ENCODE peak calls at places on chromosomes 6 and 20, in four cellular contexts. Q, T, S and N are unnamed samples.

GRCh38 chr20:33372993-33373441 is 28.3 kb downstream of the CDK5RAP1 start:
- DNase-seq in Q (no peak), T (no peak), S (no peak), N (no peak)

GRCh38 chr6:38459291-38459690 is 180.4 kb downstream of the BTBD9 start:
- DNase-seq in Q (no peak), T (no peak), S (no peak), N (no peak)

GRCh38 chr20:24823989-24824693 is 124.9 kb upstream of the CST7 start:
- DNase-seq in Q (no peak), T (no peak), S (no peak), N (no peak)

GRCh38 chr20:5195655-5196054 is 68.8 kb downstream of the CDS2 start:
- DNase-seq in Q (no peak), T (no peak), S (no peak), N (no peak)

GRCh38 chr6:98498891-98499290 is 335.5 kb upstream of the POU3F2 start:
- DNase-seq in Q (no peak), T (peak; percentile 27), S (no peak), N (no peak)

GRCh38 chr20:24469116-24470030 is at the start of gene SYNDIG1:
- DNase-seq in Q (peak; percentile 35), T (peak; percentile 84), S (peak; percentile 58), N (no peak)

GRCh38 chr6:13395272-13396237 is 67.2 kb upstream of the TBC1D7 start:
- DNase-seq in Q (peak; percentile 69), T (no peak), S (peak; percentile 58), N (peak; percentile 79)

GRCh38 chr20:31693402-31693801 is 29.3 kb downstream of the BCL2L1 start:
- DNase-seq in Q (no peak), T (no peak), S (no peak), N (no peak)

GRCh38 chr6:81901589-81901988 is 149.1 kb upstream of the TENT5A start:
- DNase-seq in Q (peak; percentile 42), T (no peak), S (no peak), N (no peak)

GRCh38 chr6:10146723-10147451 is 268.0 kb downstream of the TFAP2A start:
- DNase-seq in Q (no peak), T (peak; percentile 84), S (peak; percentile 35), N (no peak)

GRCh38 chr6:156890627-156891300 is 113.6 kb downstream of the ARID1B start:
- DNase-seq in Q (no peak), T (no peak), S (no peak), N (no peak)

GRCh38 chr6:156887623-156888269 is 110.6 kb downstream of the ARID1B start:
- DNase-seq in Q (no peak), T (no peak), S (no peak), N (no peak)

GRCh38 chr6:156889469-156889868 is 112.3 kb downstream of the ARID1B start:
- DNase-seq in Q (no peak), T (no peak), S (no peak), N (no peak)

GRCh38 chr6:156886409-156886808 is 109.2 kb downstream of the ARID1B start:
- DNase-seq in Q (no peak), T (no peak), S (no peak), N (no peak)

GRCh38 chr6:156889986-156890385 is 112.8 kb downstream of the ARID1B start:
- DNase-seq in Q (no peak), T (no peak), S (no peak), N (no peak)
- H3K4me1 ChIP-seq in Q (peaks cover 79% of the 10 kb centered on the region), T (peaks cover 55% of the 10 kb centered on the region), S (peaks cover 11% of the 10 kb centered on the region), N (peaks cover 48% of the 10 kb centered on the region)

GRCh38 chr6:133761706-133762105 is 127.2 kb upstream of the TCF21 start:
- DNase-seq in Q (no peak), T (no peak), S (no peak), N (no peak)
- H3K4me1 ChIP-seq in Q (peaks cover 19% of the 10 kb centered on the region), T (peaks cover 5% of the 10 kb centered on the region), S (no peaks in the 10 kb centered on the region), N (no peaks in the 10 kb centered on the region)

GRCh38 chr20:50111120-50111828 is 1.7 kb downstream of the UBE2V1 start:
- DNase-seq in Q (no peak), T (no peak), S (peak; percentile 68), N (no peak)
- H3K4me1 ChIP-seq in Q (peaks cover 96% of the 10 kb centered on the region), T (peaks cover 56% of the 10 kb centered on the region), S (peaks cover 56% of the 10 kb centered on the region), N (peaks cover 80% of the 10 kb centered on the region)

DNA sequence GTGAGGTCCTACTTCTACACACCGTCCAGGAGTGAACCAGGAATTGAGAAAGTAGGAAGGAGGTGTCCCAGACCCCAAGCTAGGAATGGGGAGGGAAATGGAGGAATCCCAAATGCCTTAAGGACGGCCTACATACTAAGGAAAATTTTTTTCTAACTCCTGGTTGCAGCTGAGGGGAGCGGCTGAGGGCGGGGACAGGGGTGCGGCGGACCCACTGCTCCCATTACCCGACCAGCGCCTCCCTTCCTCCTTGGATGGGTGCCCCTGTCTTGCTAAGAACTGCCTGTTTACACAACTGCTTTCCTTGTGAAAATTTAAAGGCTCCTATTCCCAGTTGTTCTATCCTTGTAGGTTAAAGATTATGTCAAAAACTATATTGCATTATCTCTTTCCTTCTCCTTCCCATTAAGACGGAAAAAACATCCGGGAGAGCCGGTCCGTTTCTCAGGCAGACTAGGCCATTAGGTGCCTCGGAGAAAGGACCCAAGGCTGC is 699 bp upstream of the HSPA1B start:
- DNase-seq in Q (peak; percentile 90), T (peak; percentile 83), S (peak; percentile 86), N (peak; percentile 91)
- H3K4me1 ChIP-seq in Q (peaks cover 57% of the 10 kb centered on the region), T (peaks cover 49% of the 10 kb centered on the region), S (peaks cover 29% of the 10 kb centered on the region), N (peaks cover 59% of the 10 kb centered on the region)

GRCh38 chr6:156697224-156697623 is 80.0 kb upstream of the ARID1B start:
- DNase-seq in Q (no peak), T (no peak), S (no peak), N (no peak)

GRCh38 chr6:156695747-156696146 is 81.4 kb upstream of the ARID1B start:
- DNase-seq in Q (no peak), T (no peak), S (no peak), N (no peak)

GRCh38 chr6:156691018-156691417 is 86.2 kb upstream of the ARID1B start:
- DNase-seq in Q (no peak), T (no peak), S (no peak), N (no peak)

GRCh38 chr6:156698239-156699016 is 78.8 kb upstream of the ARID1B start:
- DNase-seq in Q (no peak), T (no peak), S (no peak), N (no peak)

GRCh38 chr6:156694679-156695078 is 82.5 kb upstream of the ARID1B start:
- DNase-seq in Q (no peak), T (no peak), S (no peak), N (no peak)
- H3K4me1 ChIP-seq in Q (no peaks in the 10 kb centered on the region), T (no peaks in the 10 kb centered on the region), S (no peaks in the 10 kb centered on the region), N (no peaks in the 10 kb centered on the region)

GRCh38 chr20:46670585-46671584 is 18.4 kb downstream of the TP53RK start:
- DNase-seq in Q (no peak), T (no peak), S (no peak), N (no peak)

GRCh38 chr20:46671866-46672542 is 17.2 kb downstream of the TP53RK start:
- DNase-seq in Q (no peak), T (no peak), S (no peak), N (no peak)

GRCh38 chr20:46673394-46674252 is 15.6 kb downstream of the TP53RK start:
- DNase-seq in Q (no peak), T (no peak), S (no peak), N (no peak)

GRCh38 chr20:46674253-46675083 is 14.8 kb downstream of the TP53RK start:
- DNase-seq in Q (no peak), T (no peak), S (no peak), N (no peak)

GRCh38 chr20:46672543-46673148 is 16.6 kb downstream of the TP53RK start:
- DNase-seq in Q (no peak), T (no peak), S (no peak), N (no peak)
- H3K4me1 ChIP-seq in Q (no peaks in the 10 kb centered on the region), T (peaks cover 7% of the 10 kb centered on the region), S (no peaks in the 10 kb centered on the region), N (no peaks in the 10 kb centered on the region)

GRCh38 chr6:159926542-159927203 is 35.9 kb downstream of the MAS1 start:
- DNase-seq in Q (no peak), T (no peak), S (no peak), N (no peak)

GRCh38 chr6:159934181-159934580 is 34.7 kb upstream of the IGF2R start:
- DNase-seq in Q (no peak), T (no peak), S (no peak), N (no peak)

GRCh38 chr6:159933077-159933476 is 35.8 kb upstream of the IGF2R start:
- DNase-seq in Q (no peak), T (no peak), S (no peak), N (no peak)

GRCh38 chr6:159931112-159931511 is 37.8 kb upstream of the IGF2R start:
- DNase-seq in Q (no peak), T (no peak), S (no peak), N (no peak)

GRCh38 chr6:159929819-159930218 is 39.0 kb downstream of the MAS1 start:
- DNase-seq in Q (no peak), T (no peak), S (peak; percentile 30), N (no peak)
- H3K4me1 ChIP-seq in Q (peaks cover 12% of the 10 kb centered on the region), T (no peaks in the 10 kb centered on the region), S (no peaks in the 10 kb centered on the region), N (peaks cover 9% of the 10 kb centered on the region)

GRCh38 chr6:15342114-15342513 is 96.2 kb downstream of the JARID2 start:
- DNase-seq in Q (no peak), T (no peak), S (no peak), N (no peak)
- H3K4me1 ChIP-seq in Q (peaks cover 60% of the 10 kb centered on the region), T (peaks cover 99% of the 10 kb centered on the region), S (peaks cover 24% of the 10 kb centered on the region), N (peaks cover 56% of the 10 kb centered on the region)